ENCODE peak calls at places on chromosomes 4 and X, in six cellular contexts. W, O, J, V, F and A are unnamed samples.
A peak's percentile ranks its signal among the peaks of the same experiment; 100 is the strongest.

GRCh38 chr4:98938386-98938785 is 9.5 kb upstream of the EIF4E start:
- DNase-seq in W (peak; percentile 50), O (no peak), J (peak; percentile 65), V (no peak), F (peak; percentile 57), A (no peak)

GRCh38 chr4:158277558-158277957 is 67.3 kb downstream of the TMEM144 start:
- DNase-seq in W (no peak), O (no peak), J (no peak), V (no peak), F (no peak), A (no peak)

GRCh38 chrX:25810202-25810601 is 327.9 kb upstream of the MAGEB18 start:
- DNase-seq in W (peak; percentile 5), O (no peak), J (peak; percentile 55), V (no peak), F (peak; percentile 64), A (no peak)

GRCh38 chrX:100070334-100070849 is 339.7 kb downstream of the PCDH19 start:
- DNase-seq in W (no peak), O (no peak), J (no peak), V (no peak), F (no peak), A (no peak)

GRCh38 chrX:139795196-139795595 is 87.2 kb upstream of the MCF2 start:
- DNase-seq in W (no peak), O (no peak), J (no peak), V (no peak), F (no peak), A (no peak)

GRCh38 chr4:98468744-98469143 is 189.7 kb downstream of the TSPAN5 start:
- DNase-seq in W (no peak), O (no peak), J (peak; percentile 67), V (no peak), F (peak; percentile 86), A (no peak)

GRCh38 chr4:181674315-181674714 is 568.9 kb upstream of the TENM3 start:
- DNase-seq in W (peak; percentile 18), O (no peak), J (peak; percentile 81), V (no peak), F (peak; percentile 66), A (no peak)

GRCh38 chrX:136260801-136261200 is 9.6 kb upstream of the MAP7D3 start:
- DNase-seq in W (no peak), O (no peak), J (peak; percentile 62), V (no peak), F (peak; percentile 66), A (no peak)

GRCh38 chr4:7059673-7060072 is 8.2 kb downstream of the GRPEL1 start:
- DNase-seq in W (no peak), O (no peak), J (no peak), V (no peak), F (no peak), A (no peak)

GRCh38 chr4:152100378-152101201 is 339.8 kb upstream of the GATB start:
- DNase-seq in W (peak; percentile 37), O (no peak), J (no peak), V (no peak), F (no peak), A (peak; percentile 87)

GRCh38 chr4:143202824-143203223 is 18.1 kb downstream of the USP38 start:
- DNase-seq in W (no peak), O (no peak), J (peak; percentile 55), V (no peak), F (peak; percentile 44), A (no peak)
- TF ChIP-seq CTCF in W (peak; percentile 38), O (no peak), J (peak; percentile 29), V (no peak), F (peak; percentile 30), A (peak; percentile 51)

GRCh38 chrX:318068-318738 is 393 bp downstream of the GTPBP6 start:
- DNase-seq in W (peak; percentile 98), O (peak; percentile 98), J (peak; percentile 98), V (peak; percentile 98), F (peak; percentile 99), A (peak; percentile 100)

GRCh38 chrX:317424-318067 is 1.1 kb downstream of the GTPBP6 start:
- DNase-seq in W (no peak), O (no peak), J (no peak), V (no peak), F (no peak), A (no peak)

GRCh38 chrX:319579-320125 is 1.1 kb upstream of the GTPBP6 start:
- DNase-seq in W (no peak), O (no peak), J (no peak), V (peak; percentile 43), F (no peak), A (no peak)

GRCh38 chrX:320126-320783 is 1.7 kb upstream of the GTPBP6 start:
- DNase-seq in W (peak; percentile 17), O (no peak), J (no peak), V (no peak), F (no peak), A (no peak)

DNA sequence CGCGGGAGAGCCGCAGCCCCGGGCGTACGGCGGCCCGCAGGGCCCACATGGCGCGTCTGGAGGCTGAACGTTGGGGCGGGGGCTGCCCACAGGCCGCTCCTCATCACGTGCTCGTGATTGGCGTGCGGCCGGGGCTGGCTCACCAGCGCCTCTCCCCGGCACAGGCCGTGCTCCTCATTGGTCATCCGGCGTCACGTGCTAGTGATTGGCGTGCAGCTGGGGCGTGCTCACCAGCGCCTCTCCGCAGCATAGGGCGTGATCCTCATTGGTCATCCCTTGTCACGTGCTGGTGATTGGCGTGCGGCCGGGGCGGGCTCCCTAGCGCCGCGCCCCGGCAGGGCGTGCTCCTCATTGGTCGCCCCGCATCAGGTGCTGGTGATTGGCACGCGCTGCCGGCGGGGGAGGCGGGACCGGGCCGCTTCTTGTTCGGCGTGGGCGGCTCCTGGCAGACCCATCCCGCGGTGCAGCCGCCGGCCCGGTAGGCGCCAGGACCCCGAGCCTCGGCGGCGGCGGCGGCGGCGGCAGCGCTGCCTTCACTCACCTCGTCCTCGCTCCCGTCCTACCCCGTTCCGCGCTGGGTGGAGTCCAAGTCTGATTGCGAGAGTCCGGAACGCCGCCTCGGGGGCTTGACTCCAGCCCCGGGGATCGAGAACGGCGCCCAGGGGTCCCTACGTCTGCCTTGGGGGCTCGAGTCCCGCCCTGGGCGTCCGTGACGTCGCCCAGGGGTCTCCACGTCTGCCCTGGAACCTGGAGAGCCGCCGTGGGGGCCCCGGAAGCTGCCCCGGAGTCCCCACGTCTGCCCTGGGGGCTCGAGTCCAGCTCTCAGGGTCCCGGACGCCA is at the start of gene GTPBP6:
- DNase-seq in W (peak; percentile 100), O (peak; percentile 98), J (peak; percentile 99), V (peak; percentile 100), F (peak; percentile 100), A (peak; percentile 100)
- TF ChIP-seq CTCF in W (peak; percentile 28), O (peak; percentile 73), J (peak; percentile 3), V (peak; percentile 3), F (no peak), A (peak; percentile 13)

DNA sequence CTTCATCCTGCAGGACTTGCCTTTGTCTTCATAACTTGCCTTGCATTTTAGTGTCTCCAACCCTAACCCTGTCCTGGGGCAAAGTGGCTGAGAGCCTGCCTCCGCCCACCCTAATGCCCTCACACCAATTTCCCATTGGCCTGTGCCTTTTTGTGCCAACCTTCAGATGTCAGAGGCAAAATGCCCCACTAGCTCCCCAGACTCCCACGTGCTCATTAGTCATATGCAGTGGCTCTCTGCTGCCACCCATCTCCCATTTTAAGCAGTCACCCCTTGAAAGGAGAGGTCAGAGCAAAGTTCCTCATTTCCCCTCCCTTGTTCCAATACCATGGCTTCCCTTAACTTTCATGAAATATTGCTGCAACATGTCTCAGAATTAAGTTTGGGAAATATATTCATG is 74.8 kb upstream of the PASD1 start:
- DNase-seq in W (peak; percentile 5), O (peak; percentile 3), J (no peak), V (no peak), F (no peak), A (no peak)
- TF ChIP-seq CTCF in W (peak; percentile 56), O (peak; percentile 54), J (no peak), V (no peak), F (no peak), A (no peak)

GRCh38 chr4:140330311-140330900 is 43.0 kb upstream of the SCOC start:
- DNase-seq in W (peak; percentile 17), O (peak; percentile 18), J (peak; percentile 74), V (no peak), F (peak; percentile 70), A (no peak)

GRCh38 chr4:140331245-140331644 is 42.2 kb upstream of the SCOC start:
- DNase-seq in W (no peak), O (no peak), J (no peak), V (no peak), F (no peak), A (no peak)

GRCh38 chr4:140326395-140326993 is 47.0 kb upstream of the SCOC start:
- DNase-seq in W (peak; percentile 22), O (peak; percentile 15), J (peak; percentile 66), V (no peak), F (peak; percentile 73), A (no peak)
- TF ChIP-seq CTCF in W (peak; percentile 86), O (peak; percentile 56), J (peak; percentile 78), V (peak; percentile 5), F (peak; percentile 76), A (peak; percentile 74)

GRCh38 chr4:3392319-3392718 is 49.4 kb upstream of the HGFAC start:
- DNase-seq in W (no peak), O (no peak), J (no peak), V (no peak), F (no peak), A (no peak)
- TF ChIP-seq CTCF in W (no peak), O (no peak), J (no peak), V (no peak), F (no peak), A (no peak)